ENCODE peak calls at places on chromosome 7, in five cellular contexts. K is aorta; G is transverse colon; A is CD8-positive, alpha-beta T cell; C is stimulated activated CD4-positive, alpha-beta T cell treated with anti-CD3 and anti-CD28 coated beads, Interleukin-4, amount 100 ng/mL, for 4 hours. P is an unnamed sample.

GRCh38 chr7:44998153-44998871 is 1.7 kb upstream of the CCM2 start:
- DNase-seq in K (no peak), C (no peak), A (no peak), G (no peak), P (no peak)

GRCh38 chr7:30430300-30430699 is 48.3 kb downstream of the NOD1 start:
- DNase-seq in A (no peak), K (no peak), C (no peak), G (peak; percentile 82), P (peak; percentile 15)

GRCh38 chr7:7761974-7762769 is 43.8 kb upstream of the RPA3 start:
- DNase-seq in C (peak; percentile 2), A (no peak), K (no peak), G (no peak), P (peak; percentile 28)

GRCh38 chr7:102925962-102926825 is 13.4 kb downstream of the LRRC17 start:
- DNase-seq in G (no peak), C (no peak), A (no peak), K (no peak), P (peak; percentile 19)

GRCh38 chr7:148982596-148983219 is 45.6 kb downstream of the PDIA4 start:
- DNase-seq in G (no peak), A (no peak), C (no peak), K (peak; percentile 66), P (no peak)

GRCh38 chr7:154911862-154912261 is 91.1 kb downstream of the PAXIP1 start:
- DNase-seq in K (no peak), A (no peak), G (no peak), C (no peak), P (no peak)

GRCh38 chr7:10855583-10855982 is 118.1 kb upstream of the PHF14 start:
- DNase-seq in C (no peak), G (no peak), K (no peak), A (no peak), P (no peak)

GRCh38 chr7:142882338-142882678 is 3.2 kb downstream of the TRPV6 start:
- DNase-seq in C (no peak), G (no peak), A (no peak), K (peak; percentile 17), P (no peak)

GRCh38 chr7:105268056-105268455 is 120.7 kb downstream of the SRPK2 start:
- DNase-seq in A (no peak), C (peak; percentile 24), K (no peak), G (no peak), P (no peak)

GRCh38 chr7:158257001-158257400 is 330.6 kb downstream of the PTPRN2 start:
- DNase-seq in K (peak; percentile 33), C (no peak), A (no peak), G (no peak), P (no peak)

GRCh38 chr7:105487559-105488218 is 34.4 kb downstream of the PUS7 start:
- DNase-seq in C (no peak), G (no peak), A (no peak), K (no peak), P (peak; percentile 40)

GRCh38 chr7:100677308-100678095 is 4.0 kb downstream of the GNB2 start:
- DNase-seq in A (no peak), G (peak; percentile 8), C (no peak), K (no peak), P (no peak)

GRCh38 chr7:140688341-140688740 is 8.2 kb upstream of the NDUFB2 start:
- DNase-seq in A (no peak), G (no peak), C (no peak), K (peak; percentile 63), P (no peak)

GRCh38 chr7:15561840-15562239 is at the start of gene AGMO:
- DNase-seq in K (peak; percentile 82), A (no peak), C (no peak), G (peak; percentile 87), P (peak; percentile 86)

GRCh38 chr7:134919240-134919641 is 67.1 kb upstream of the AGBL3 start:
- DNase-seq in A (no peak), K (no peak), C (no peak), G (no peak), P (no peak)

GRCh38 chr7:30285531-30286284 is 1.3 kb downstream of the ZNRF2 start:
- DNase-seq in G (peak; percentile 52), K (peak; percentile 83), A (peak; percentile 17), C (peak; percentile 27), P (peak; percentile 64)

GRCh38 chr7:36400606-36401005 is 10.9 kb downstream of the ANLN start:
- DNase-seq in G (no peak), A (no peak), C (no peak), K (no peak), P (no peak)

GRCh38 chr7:78218051-78218450 is 419.5 kb downstream of the PHTF2 start:
- DNase-seq in G (no peak), A (no peak), C (no peak), K (no peak), P (no peak)

GRCh38 chr7:127486654-127487053 is 94.1 kb upstream of the ZNF800 start:
- DNase-seq in G (no peak), C (no peak), K (no peak), A (no peak), P (no peak)

GRCh38 chr7:155738652-155739537 is 73.4 kb downstream of the SHH start:
- DNase-seq in A (peak; percentile 47), G (peak; percentile 83), C (peak; percentile 53), K (peak; percentile 88), P (peak; percentile 52)

GRCh38 chr7:115864082-115864481 is 166.5 kb downstream of the TFEC start:
- DNase-seq in A (no peak), K (no peak), C (no peak), G (no peak), P (no peak)

GRCh38 chr7:113996405-113996804 is 77.6 kb upstream of the PPP1R3A start:
- DNase-seq in A (no peak), C (no peak), G (no peak), K (no peak), P (no peak)

P was measured in Caki2.